ENCODE peak calls at places on chromosomes 4 and X, in ten cellular contexts. One of them, this sample, is unnamed.

GRCh38 chr4:88188738-88189417 is 30.4 kb upstream of the ABCG2 start:
- DNase-seq in foreskin melanocyte: no peak
- DNase-seq in ELR: no peak
- DNase-seq in Kasumi-1: no peak
- DNase-seq in NCI-H1092 treated with DMSO at 0.1 percent for 48 hours: no peak
- DNase-seq in EH: no peak
- DNase-seq in endothelial cell: no peak
- DNase-seq in stimulated activated CD8-positive, alpha-beta memory T cell treated with anti-CD3 and anti-CD28 coated beads, Interleukin-15, amount 100 ng/mL, for 48 hours: no peak
- DNase-seq in HCEC 1CT: no peak
- DNase-seq in ureter: no peak
- DNase-seq in this sample: no peak

GRCh38 chr4:114226178-114226577 is 246.7 kb upstream of the ARSJ start:
- DNase-seq in Kasumi-1: no peak
- DNase-seq in ELR: no peak
- DNase-seq in HCEC 1CT: no peak
- DNase-seq in ureter: no peak
- DNase-seq in stimulated activated CD8-positive, alpha-beta memory T cell treated with anti-CD3 and anti-CD28 coated beads, Interleukin-15, amount 100 ng/mL, for 48 hours: no peak
- DNase-seq in EH: no peak
- DNase-seq in foreskin melanocyte: no peak
- DNase-seq in endothelial cell: no peak
- DNase-seq in NCI-H1092 treated with DMSO at 0.1 percent for 48 hours: no peak
- DNase-seq in this sample: no peak

GRCh38 chr4:15714616-15715015 is 11.8 kb downstream of the BST1 start:
- DNase-seq in ureter: no peak
- DNase-seq in endothelial cell: no peak
- DNase-seq in foreskin melanocyte: no peak
- DNase-seq in HCEC 1CT: peak; percentile 23
- DNase-seq in ELR: no peak
- DNase-seq in Kasumi-1: no peak
- DNase-seq in NCI-H1092 treated with DMSO at 0.1 percent for 48 hours: no peak
- DNase-seq in EH: peak; percentile 54
- DNase-seq in stimulated activated CD8-positive, alpha-beta memory T cell treated with anti-CD3 and anti-CD28 coated beads, Interleukin-15, amount 100 ng/mL, for 48 hours: no peak
- DNase-seq in this sample: no peak

GRCh38 chr4:128322986-128323385 is 35.4 kb upstream of the PGRMC2 start:
- DNase-seq in NCI-H1092 treated with DMSO at 0.1 percent for 48 hours: no peak
- DNase-seq in stimulated activated CD8-positive, alpha-beta memory T cell treated with anti-CD3 and anti-CD28 coated beads, Interleukin-15, amount 100 ng/mL, for 48 hours: no peak
- DNase-seq in ELR: peak; percentile 95
- DNase-seq in HCEC 1CT: peak; percentile 77
- DNase-seq in endothelial cell: no peak
- DNase-seq in EH: peak; percentile 90
- DNase-seq in foreskin melanocyte: no peak
- DNase-seq in ureter: no peak
- DNase-seq in Kasumi-1: no peak
- DNase-seq in this sample: no peak

GRCh38 chr4:143482753-143483362 is 30.6 kb upstream of the SMARCA5 start:
- DNase-seq in foreskin melanocyte: peak; percentile 52
- DNase-seq in NCI-H1092 treated with DMSO at 0.1 percent for 48 hours: peak; percentile 16
- DNase-seq in stimulated activated CD8-positive, alpha-beta memory T cell treated with anti-CD3 and anti-CD28 coated beads, Interleukin-15, amount 100 ng/mL, for 48 hours: no peak
- DNase-seq in Kasumi-1: peak; percentile 74
- DNase-seq in HCEC 1CT: peak; percentile 26
- DNase-seq in ELR: peak; percentile 62
- DNase-seq in ureter: no peak
- DNase-seq in EH: peak; percentile 57
- DNase-seq in endothelial cell: peak; percentile 35
- DNase-seq in this sample: no peak

GRCh38 chrX:77493677-77494553 is 46.7 kb downstream of the FGF16 start:
- DNase-seq in Kasumi-1: no peak
- DNase-seq in foreskin melanocyte: no peak
- DNase-seq in ureter: no peak
- DNase-seq in NCI-H1092 treated with DMSO at 0.1 percent for 48 hours: no peak
- DNase-seq in HCEC 1CT: peak; percentile 67
- DNase-seq in endothelial cell: no peak
- DNase-seq in stimulated activated CD8-positive, alpha-beta memory T cell treated with anti-CD3 and anti-CD28 coated beads, Interleukin-15, amount 100 ng/mL, for 48 hours: no peak
- DNase-seq in EH: peak; percentile 87
- DNase-seq in ELR: peak; percentile 69
- DNase-seq in this sample: no peak

GRCh38 chr4:158799856-158800255 is 31.0 kb downstream of the FNIP2 start:
- DNase-seq in HCEC 1CT: no peak
- DNase-seq in NCI-H1092 treated with DMSO at 0.1 percent for 48 hours: no peak
- DNase-seq in ELR: no peak
- DNase-seq in ureter: no peak
- DNase-seq in stimulated activated CD8-positive, alpha-beta memory T cell treated with anti-CD3 and anti-CD28 coated beads, Interleukin-15, amount 100 ng/mL, for 48 hours: no peak
- DNase-seq in foreskin melanocyte: no peak
- DNase-seq in endothelial cell: no peak
- DNase-seq in Kasumi-1: no peak
- DNase-seq in EH: no peak
- DNase-seq in this sample: no peak

GRCh38 chr4:40579983-40580382 is 49.7 kb downstream of the RBM47 start:
- DNase-seq in EH: peak; percentile 89
- DNase-seq in HCEC 1CT: peak; percentile 68
- DNase-seq in NCI-H1092 treated with DMSO at 0.1 percent for 48 hours: no peak
- DNase-seq in stimulated activated CD8-positive, alpha-beta memory T cell treated with anti-CD3 and anti-CD28 coated beads, Interleukin-15, amount 100 ng/mL, for 48 hours: no peak
- DNase-seq in ureter: no peak
- DNase-seq in foreskin melanocyte: no peak
- DNase-seq in Kasumi-1: no peak
- DNase-seq in ELR: peak; percentile 88
- DNase-seq in endothelial cell: no peak
- DNase-seq in this sample: no peak

GRCh38 chr4:7539659-7540058 is 104.9 kb upstream of the PSAPL1 start:
- DNase-seq in stimulated activated CD8-positive, alpha-beta memory T cell treated with anti-CD3 and anti-CD28 coated beads, Interleukin-15, amount 100 ng/mL, for 48 hours: peak; percentile 15
- DNase-seq in HCEC 1CT: no peak
- DNase-seq in ELR: peak; percentile 80
- DNase-seq in NCI-H1092 treated with DMSO at 0.1 percent for 48 hours: no peak
- DNase-seq in ureter: no peak
- DNase-seq in Kasumi-1: no peak
- DNase-seq in foreskin melanocyte: no peak
- DNase-seq in EH: peak; percentile 20
- DNase-seq in endothelial cell: no peak
- DNase-seq in this sample: peak; percentile 71

GRCh38 chr4:10673817-10674369 is 10.7 kb downstream of the CLNK start:
- DNase-seq in ELR: no peak
- DNase-seq in Kasumi-1: no peak
- DNase-seq in stimulated activated CD8-positive, alpha-beta memory T cell treated with anti-CD3 and anti-CD28 coated beads, Interleukin-15, amount 100 ng/mL, for 48 hours: no peak
- DNase-seq in foreskin melanocyte: no peak
- DNase-seq in ureter: no peak
- DNase-seq in HCEC 1CT: no peak
- DNase-seq in EH: no peak
- DNase-seq in endothelial cell: no peak
- DNase-seq in NCI-H1092 treated with DMSO at 0.1 percent for 48 hours: no peak
- DNase-seq in this sample: peak; percentile 38

GRCh38 chr4:165198329-165198728 is 9.0 kb upstream of the KLHL2 start:
- DNase-seq in EH: no peak
- DNase-seq in stimulated activated CD8-positive, alpha-beta memory T cell treated with anti-CD3 and anti-CD28 coated beads, Interleukin-15, amount 100 ng/mL, for 48 hours: no peak
- DNase-seq in foreskin melanocyte: no peak
- DNase-seq in NCI-H1092 treated with DMSO at 0.1 percent for 48 hours: no peak
- DNase-seq in HCEC 1CT: peak; percentile 2
- DNase-seq in ELR: peak; percentile 1
- DNase-seq in ureter: no peak
- DNase-seq in Kasumi-1: no peak
- DNase-seq in endothelial cell: no peak
- DNase-seq in this sample: no peak

GRCh38 chr4:1333256-1333655 is 13.8 kb upstream of the UVSSA start:
- DNase-seq in EH: no peak
- DNase-seq in Kasumi-1: no peak
- DNase-seq in endothelial cell: no peak
- DNase-seq in HCEC 1CT: no peak
- DNase-seq in ELR: no peak
- DNase-seq in stimulated activated CD8-positive, alpha-beta memory T cell treated with anti-CD3 and anti-CD28 coated beads, Interleukin-15, amount 100 ng/mL, for 48 hours: no peak
- DNase-seq in foreskin melanocyte: no peak
- DNase-seq in NCI-H1092 treated with DMSO at 0.1 percent for 48 hours: no peak
- DNase-seq in ureter: no peak
- DNase-seq in this sample: peak; percentile 21

GRCh38 chr4:1479454-1479853 is 73.2 kb upstream of the NKX1-1 start:
- DNase-seq in Kasumi-1: no peak
- DNase-seq in EH: no peak
- DNase-seq in ELR: no peak
- DNase-seq in HCEC 1CT: no peak
- DNase-seq in foreskin melanocyte: no peak
- DNase-seq in ureter: no peak
- DNase-seq in endothelial cell: no peak
- DNase-seq in NCI-H1092 treated with DMSO at 0.1 percent for 48 hours: no peak
- DNase-seq in stimulated activated CD8-positive, alpha-beta memory T cell treated with anti-CD3 and anti-CD28 coated beads, Interleukin-15, amount 100 ng/mL, for 48 hours: no peak
- DNase-seq in this sample: no peak

GRCh38 chr4:169492436-169493163 is 119.8 kb downstream of the NEK1 start:
- DNase-seq in ELR: peak; percentile 60
- DNase-seq in endothelial cell: peak; percentile 32
- DNase-seq in stimulated activated CD8-positive, alpha-beta memory T cell treated with anti-CD3 and anti-CD28 coated beads, Interleukin-15, amount 100 ng/mL, for 48 hours: no peak
- DNase-seq in NCI-H1092 treated with DMSO at 0.1 percent for 48 hours: peak; percentile 3
- DNase-seq in EH: peak; percentile 59
- DNase-seq in HCEC 1CT: no peak
- DNase-seq in foreskin melanocyte: peak; percentile 26
- DNase-seq in Kasumi-1: peak; percentile 65
- DNase-seq in ureter: no peak
- DNase-seq in this sample: peak; percentile 30

GRCh38 chr4:145324161-145324560 is 143.8 kb upstream of the OTUD4 start:
- DNase-seq in HCEC 1CT: no peak
- DNase-seq in ELR: no peak
- DNase-seq in stimulated activated CD8-positive, alpha-beta memory T cell treated with anti-CD3 and anti-CD28 coated beads, Interleukin-15, amount 100 ng/mL, for 48 hours: no peak
- DNase-seq in ureter: no peak
- DNase-seq in endothelial cell: no peak
- DNase-seq in NCI-H1092 treated with DMSO at 0.1 percent for 48 hours: no peak
- DNase-seq in EH: no peak
- DNase-seq in Kasumi-1: no peak
- DNase-seq in foreskin melanocyte: no peak
- DNase-seq in this sample: no peak

GRCh38 chrX:11386001-11386523 is 92.8 kb downstream of the AMELX start:
- DNase-seq in ELR: peak; percentile 47
- DNase-seq in stimulated activated CD8-positive, alpha-beta memory T cell treated with anti-CD3 and anti-CD28 coated beads, Interleukin-15, amount 100 ng/mL, for 48 hours: no peak
- DNase-seq in ureter: no peak
- DNase-seq in Kasumi-1: no peak
- DNase-seq in endothelial cell: no peak
- DNase-seq in foreskin melanocyte: no peak
- DNase-seq in HCEC 1CT: peak; percentile 72
- DNase-seq in EH: peak; percentile 81
- DNase-seq in NCI-H1092 treated with DMSO at 0.1 percent for 48 hours: no peak
- DNase-seq in this sample: peak; percentile 1

GRCh38 chrX:134935286-134935685 is 55.5 kb upstream of the SMIM10 start:
- DNase-seq in foreskin melanocyte: no peak
- DNase-seq in Kasumi-1: no peak
- DNase-seq in endothelial cell: no peak
- DNase-seq in ureter: no peak
- DNase-seq in EH: peak; percentile 39
- DNase-seq in HCEC 1CT: no peak
- DNase-seq in NCI-H1092 treated with DMSO at 0.1 percent for 48 hours: no peak
- DNase-seq in ELR: no peak
- DNase-seq in stimulated activated CD8-positive, alpha-beta memory T cell treated with anti-CD3 and anti-CD28 coated beads, Interleukin-15, amount 100 ng/mL, for 48 hours: no peak
- DNase-seq in this sample: no peak

GRCh38 chr4:44017422-44017739 is 431.2 kb downstream of the KCTD8 start:
- DNase-seq in ureter: no peak
- DNase-seq in HCEC 1CT: no peak
- DNase-seq in stimulated activated CD8-positive, alpha-beta memory T cell treated with anti-CD3 and anti-CD28 coated beads, Interleukin-15, amount 100 ng/mL, for 48 hours: no peak
- DNase-seq in foreskin melanocyte: no peak
- DNase-seq in ELR: no peak
- DNase-seq in NCI-H1092 treated with DMSO at 0.1 percent for 48 hours: no peak
- DNase-seq in Kasumi-1: no peak
- DNase-seq in EH: no peak
- DNase-seq in endothelial cell: no peak
- DNase-seq in this sample: no peak

GRCh38 chr4:112882286-112882685 is 167.2 kb upstream of the ANK2 start:
- DNase-seq in EH: no peak
- DNase-seq in ureter: no peak
- DNase-seq in Kasumi-1: no peak
- DNase-seq in HCEC 1CT: no peak
- DNase-seq in stimulated activated CD8-positive, alpha-beta memory T cell treated with anti-CD3 and anti-CD28 coated beads, Interleukin-15, amount 100 ng/mL, for 48 hours: no peak
- DNase-seq in ELR: no peak
- DNase-seq in foreskin melanocyte: no peak
- DNase-seq in NCI-H1092 treated with DMSO at 0.1 percent for 48 hours: no peak
- DNase-seq in endothelial cell: no peak
- DNase-seq in this sample: no peak

GRCh38 chr4:76948441-76949292 is 885 bp upstream of the SEPTIN11 start:
- DNase-seq in endothelial cell: peak; percentile 64
- DNase-seq in ELR: peak; percentile 81
- DNase-seq in EH: peak; percentile 89
- DNase-seq in stimulated activated CD8-positive, alpha-beta memory T cell treated with anti-CD3 and anti-CD28 coated beads, Interleukin-15, amount 100 ng/mL, for 48 hours: peak; percentile 47
- DNase-seq in HCEC 1CT: peak; percentile 58
- DNase-seq in Kasumi-1: peak; percentile 84
- DNase-seq in ureter: peak; percentile 79
- DNase-seq in foreskin melanocyte: peak; percentile 60
- DNase-seq in NCI-H1092 treated with DMSO at 0.1 percent for 48 hours: peak; percentile 75
- DNase-seq in this sample: peak; percentile 73